ENCODE peak calls at places on chromosome 6, in four cellular contexts. K is stomach, V is HEK293T, J is heart right ventricle. T is an unnamed sample.
A peak's percentile ranks its signal among the peaks of the same experiment; 100 is the strongest.

GRCh38 chr6:156154896-156155295 is 622.3 kb upstream of the ARID1B start:
- DNase-seq in K (no peak), V (no peak), J (no peak), T (no peak)

GRCh38 chr6:15176816-15177215 is 69.1 kb upstream of the JARID2 start:
- DNase-seq in K (no peak), V (no peak), J (no peak), T (no peak)

GRCh38 chr6:76681781-76682180 is 609.3 kb upstream of the IMPG1 start:
- DNase-seq in K (no peak), V (no peak), J (no peak), T (no peak)

GRCh38 chr6:47092249-47092648 is 50.1 kb upstream of the ADGRF1 start:
- DNase-seq in K (no peak), V (no peak), J (no peak), T (no peak)

GRCh38 chr6:169774347-169774746 is 22.9 kb downstream of the ERMARD start:
- DNase-seq in K (no peak), V (no peak), J (no peak), T (no peak)

GRCh38 chr6:17928514-17929430 is 58.7 kb downstream of the KIF13A start:
- DNase-seq in K (no peak), V (no peak), J (no peak), T (no peak)

GRCh38 chr6:157867155-157867559 is 44.1 kb downstream of the SNX9 start:
- DNase-seq in K (no peak), V (no peak), J (no peak), T (no peak)

GRCh38 chr6:1686117-1687098 is 76.7 kb downstream of the FOXC1 start:
- DNase-seq in K (peak; percentile 36), V (no peak), J (no peak), T (no peak)

GRCh38 chr6:151958332-151958731 is 150.8 kb downstream of the ESR1 start:
- DNase-seq in K (no peak), V (no peak), J (no peak), T (no peak)

GRCh38 chr6:43699564-43700186 is 12.1 kb upstream of the MRPS18A start:
- DNase-seq in K (peak; percentile 74), V (no peak), J (no peak), T (no peak)

GRCh38 chr6:15936503-15936902 is 192.4 kb upstream of the MYLIP start:
- DNase-seq in K (no peak), V (no peak), J (no peak), T (no peak)

GRCh38 chr6:56718236-56718635 is 75.5 kb upstream of the DST start:
- DNase-seq in K (no peak), V (no peak), J (no peak), T (no peak)

GRCh38 chr6:20688710-20689500 is 154.6 kb downstream of the CDKAL1 start:
- DNase-seq in K (no peak), V (no peak), J (no peak), T (no peak)

GRCh38 chr6:139482184-139482751 is 107.8 kb upstream of the CITED2 start:
- DNase-seq in K (no peak), V (no peak), J (no peak), T (no peak)

T was measured in Right ventricle myocardium inferior.